ENCODE peak calls at places on chromosomes 3 and 15, in four cellular contexts. One of them, this sample, is unnamed.

GRCh38 chr3:37032961-37033360 is 39.6 kb downstream of the MLH1 start:
- DNase-seq in lung microvascular endothelial cell: no peak
- DNase-seq in fibroblast of lung: peak; percentile 64
- DNase-seq in midbrain: no peak
- DNase-seq in this sample: no peak

GRCh38 chr3:127629462-127630403 is 748 bp downstream of the PODXL2 start:
- DNase-seq in lung microvascular endothelial cell: peak; percentile 31
- DNase-seq in fibroblast of lung: no peak
- DNase-seq in midbrain: no peak
- DNase-seq in this sample: no peak

GRCh38 chr3:111998661-111999641 is at the start of gene TAGLN3:
- DNase-seq in lung microvascular endothelial cell: peak; percentile 16
- DNase-seq in fibroblast of lung: no peak
- DNase-seq in midbrain: peak; percentile 42
- DNase-seq in this sample: no peak

GRCh38 chr3:20072422-20072821 is 32.2 kb downstream of the KAT2B start:
- DNase-seq in lung microvascular endothelial cell: no peak
- DNase-seq in fibroblast of lung: no peak
- DNase-seq in midbrain: peak; percentile 79
- DNase-seq in this sample: no peak

GRCh38 chr3:128143496-128143895 is 9.8 kb upstream of the EEFSEC start:
- DNase-seq in lung microvascular endothelial cell: no peak
- DNase-seq in fibroblast of lung: no peak
- DNase-seq in midbrain: no peak
- DNase-seq in this sample: no peak

GRCh38 chr3:149845570-149846244 is 32.7 kb downstream of the RNF13 start:
- DNase-seq in lung microvascular endothelial cell: no peak
- DNase-seq in fibroblast of lung: no peak
- DNase-seq in midbrain: no peak
- DNase-seq in this sample: no peak

GRCh38 chr3:114809668-114810413 is 337.2 kb downstream of the ZBTB20 start:
- DNase-seq in lung microvascular endothelial cell: peak; percentile 75
- DNase-seq in fibroblast of lung: peak; percentile 74
- DNase-seq in midbrain: no peak
- DNase-seq in this sample: no peak

GRCh38 chr15:85849946-85850345 is 55.2 kb upstream of the KLHL25 start:
- DNase-seq in lung microvascular endothelial cell: no peak
- DNase-seq in fibroblast of lung: no peak
- DNase-seq in midbrain: no peak
- DNase-seq in this sample: no peak

GRCh38 chr3:15783361-15783969 is 14.3 kb downstream of the ANKRD28 start:
- DNase-seq in lung microvascular endothelial cell: peak; percentile 70
- DNase-seq in fibroblast of lung: peak; percentile 76
- DNase-seq in midbrain: no peak
- DNase-seq in this sample: no peak

This sample was measured in iPS DF 19.7.